ENCODE peak calls at places on chromosome 12, in six cellular contexts. T is IMR-90, U is H9, M is neuronal stem cell, B is H1, X is mesenchymal stem cell. I is an unnamed sample.

GRCh38 chr12:16555630-16556029 is 50.3 kb downstream of the LMO3 start:
- DNase-seq in T (peak), U (peak), M (no peak), B (no peak), X (peak), I (peak)

GRCh38 chr12:70828391-70828790 is 92.1 kb downstream of the PTPRR start:
- DNase-seq in T (no peak), U (no peak), M (no peak), B (no peak), X (no peak), I (no peak)

GRCh38 chr12:92036771-92037453 is 108.7 kb downstream of the BTG1 start:
- DNase-seq in T (peak), U (no peak), M (no peak), B (no peak), X (peak), I (no peak)

GRCh38 chr12:119202121-119202527 is 23.4 kb downstream of the HSPB8 start:
- DNase-seq in T (no peak), U (peak), M (no peak), B (no peak), X (no peak), I (no peak)

GRCh38 chr12:39443704-39444234 is 849 bp upstream of the KIF21A start:
- DNase-seq in T (no peak), U (no peak), M (peak), B (no peak), X (peak), I (peak)

GRCh38 chr12:115440438-115440837 is 756.5 kb upstream of the TBX3 start:
- DNase-seq in T (peak), U (no peak), M (no peak), B (no peak), X (peak), I (no peak)

GRCh38 chr12:33944703-33945437 is 77.4 kb upstream of the ALG10 start:
- DNase-seq in T (no peak), U (no peak), M (no peak), B (no peak), X (no peak), I (peak)

GRCh38 chr12:31620311-31620710 is 29.4 kb upstream of the DENND5B start:
- DNase-seq in T (peak), U (no peak), M (no peak), B (no peak), X (no peak), I (no peak)

GRCh38 chr12:31832740-31833540 is 104.1 kb upstream of the AMN1 start:
- DNase-seq in T (no peak), U (no peak), M (no peak), B (no peak), X (no peak), I (no peak)

GRCh38 chr12:70831538-70831937 is 89.0 kb downstream of the PTPRR start:
- DNase-seq in T (peak), U (no peak), M (no peak), B (no peak), X (no peak), I (no peak)

GRCh38 chr12:121403721-121404120 is 3.8 kb downstream of the RNF34 start:
- DNase-seq in T (no peak), U (no peak), M (no peak), B (no peak), X (no peak), I (no peak)

GRCh38 chr12:761276-761675 is 8.9 kb downstream of the WNK1 start:
- DNase-seq in T (no peak), U (no peak), M (no peak), B (no peak), X (no peak), I (no peak)

GRCh38 chr12:92506891-92507290 is 195.9 kb upstream of the PLEKHG7 start:
- DNase-seq in T (no peak), U (no peak), M (no peak), B (no peak), X (no peak), I (no peak)

GRCh38 chr12:74292351-74293194 is 245.1 kb upstream of the ATXN7L3B start:
- DNase-seq in T (no peak), U (peak), M (no peak), B (no peak), X (no peak), I (peak)

GRCh38 chr12:60231301-60231700 is 635.5 kb downstream of the SLC16A7 start:
- DNase-seq in T (no peak), U (no peak), M (no peak), B (no peak), X (no peak), I (peak)

GRCh38 chr12:78863482-78864427 is 819 bp upstream of the SYT1 start:
- DNase-seq in T (peak), U (peak), M (peak), B (peak), X (peak), I (peak)

GRCh38 chr12:68565391-68565903 is 45.3 kb upstream of the RAP1B start:
- DNase-seq in T (peak), U (no peak), M (no peak), B (no peak), X (peak), I (no peak)

GRCh38 chr12:45990468-45991288 is at the start of gene SCAF11:
- DNase-seq in T (peak), U (peak), M (peak), B (peak), X (peak), I (peak)

GRCh38 chr12:124877423-124877822 is 13.8 kb upstream of the SCARB1 start:
- DNase-seq in T (no peak), U (no peak), M (no peak), B (no peak), X (no peak), I (no peak)
- H2BK15ac ChIP-seq in T (no peak), U (no peak), M (no peak), B (no peak), X (no peak), I (no peak)

GRCh38 chr12:50111417-50111692 is 681 bp upstream of the COX14 start:
- DNase-seq in T (no peak), U (no peak), M (no peak), B (no peak), X (no peak), I (no peak)

GRCh38 chr12:50112456-50113218 is 601 bp downstream of the COX14 start:
- DNase-seq in T (no peak), U (no peak), M (no peak), B (peak), X (peak), I (peak)

GRCh38 chr12:50110762-50111416 is 1.1 kb upstream of the COX14 start:
- DNase-seq in T (peak), U (peak), M (no peak), B (no peak), X (peak), I (peak)

GRCh38 chr12:50110127-50110761 is 1.8 kb upstream of the COX14 start:
- DNase-seq in T (no peak), U (no peak), M (no peak), B (no peak), X (no peak), I (peak)

DNA sequence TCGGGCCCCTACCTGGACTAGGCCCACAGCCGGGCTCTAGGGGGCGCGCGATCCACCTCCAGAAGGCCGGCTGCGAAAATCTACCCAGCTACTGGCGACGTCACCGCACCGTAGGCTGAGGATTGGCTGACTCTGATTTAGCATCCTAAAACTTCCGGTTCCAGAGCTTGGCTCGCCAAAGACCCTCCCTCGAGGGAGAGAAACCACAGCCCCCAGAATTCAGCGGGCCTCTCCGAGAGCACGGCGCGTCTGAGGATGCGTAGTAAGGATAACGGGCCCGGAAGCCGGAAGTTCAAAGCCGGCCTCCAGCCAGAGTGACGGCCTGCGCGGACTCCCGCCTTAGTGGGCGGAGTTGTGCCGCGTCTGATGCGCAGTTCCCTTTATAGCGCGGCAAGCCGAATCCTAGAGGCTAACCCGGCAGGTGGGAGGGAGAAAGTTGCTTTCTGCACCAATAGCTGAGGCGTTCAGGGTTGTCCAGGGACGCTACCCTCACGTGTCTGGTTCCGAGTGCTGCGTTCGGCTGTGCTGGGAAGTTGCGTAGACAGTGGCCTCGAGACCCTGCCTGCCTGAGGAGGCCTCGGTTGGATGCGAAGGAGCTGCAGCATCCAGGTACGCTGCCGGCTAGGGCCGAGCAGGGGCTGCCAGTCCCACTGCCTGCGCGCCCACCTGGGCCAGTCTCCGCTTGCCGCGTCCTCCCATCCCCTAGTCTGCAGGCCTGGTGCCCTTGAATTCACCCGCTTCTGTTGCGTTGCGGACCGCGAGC is at the start of gene COX14:
- DNase-seq in T (peak), U (peak), M (peak), B (peak), X (peak), I (peak)
- H3K23ac ChIP-seq in T (peak), U (no peak), M (peak), B (no peak), X (no peak), I (no peak)

GRCh38 chr12:124614512-124615292 is 47.3 kb upstream of the NCOR2 start:
- DNase-seq in T (no peak), U (no peak), M (no peak), B (no peak), X (no peak), I (no peak)
- H2BK15ac ChIP-seq in T (no peak), U (no peak), M (no peak), B (no peak), X (no peak), I (no peak)

GRCh38 chr12:72133497-72134055 is 138.6 kb upstream of the TRHDE start:
- DNase-seq in T (peak), U (peak), M (no peak), B (no peak), X (no peak), I (peak)
- H3K23ac ChIP-seq in T (no peak), U (no peak), M (no peak), B (no peak), X (no peak), I (no peak)

GRCh38 chr12:100840748-100841147 is 46.2 kb downstream of the ANO4 start:
- DNase-seq in T (no peak), U (no peak), M (no peak), B (no peak), X (no peak), I (peak)
- H2BK15ac ChIP-seq in T (no peak), U (no peak), M (no peak), B (no peak), X (no peak), I (no peak)

DNA sequence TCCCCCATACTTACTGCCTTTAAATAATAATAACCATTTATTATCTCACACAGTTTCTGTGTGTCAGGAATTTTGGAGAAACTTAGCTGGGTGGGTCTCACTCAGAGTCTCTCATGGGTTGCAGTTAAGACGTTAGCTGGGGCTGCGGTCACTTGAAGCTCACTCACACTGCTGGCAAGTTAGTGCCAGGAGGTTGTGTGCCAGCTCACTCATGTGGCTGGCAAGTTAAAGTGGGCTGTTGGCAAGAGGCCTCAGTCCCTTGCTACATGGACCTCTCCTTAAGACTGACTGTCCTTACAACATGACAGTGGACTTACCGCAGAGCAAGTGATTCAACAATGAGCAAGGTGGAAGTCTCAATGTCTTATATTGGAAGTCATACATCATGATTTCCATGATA is 61.3 kb upstream of the AVPR1A start:
- DNase-seq in T (no peak), U (no peak), M (no peak), B (no peak), X (no peak), I (no peak)
- H3K23ac ChIP-seq in T (no peak), U (no peak), M (no peak), B (no peak), X (no peak), I (no peak)

GRCh38 chr12:117901631-117902030 is 67.2 kb downstream of the KSR2 start:
- DNase-seq in T (no peak), U (no peak), M (no peak), B (no peak), X (no peak), I (no peak)
- H2BK15ac ChIP-seq in T (no peak), U (no peak), M (no peak), B (no peak), X (no peak), I (no peak)

DNA sequence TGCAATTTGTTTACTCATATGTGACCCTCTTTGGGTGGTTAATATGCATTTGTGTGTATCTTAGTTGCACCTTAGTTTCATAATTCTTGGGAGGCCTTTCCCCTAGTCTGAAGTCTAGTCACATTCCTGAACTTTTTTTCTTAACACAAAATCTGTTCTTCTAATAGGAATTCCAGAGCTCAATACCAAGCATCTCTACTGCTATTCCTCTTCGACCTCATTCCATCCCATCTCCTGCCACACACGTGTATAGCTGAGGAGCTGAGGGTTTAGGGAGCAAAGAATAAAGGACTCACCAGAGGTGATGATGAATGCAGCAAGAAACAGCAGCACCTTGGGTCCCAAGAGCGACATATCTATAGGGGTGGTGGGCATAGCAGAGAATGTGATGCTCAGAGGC is 875 bp downstream of the MFAP5 start:
- DNase-seq in T (no peak), U (no peak), M (no peak), B (no peak), X (no peak), I (no peak)
- H3K23ac ChIP-seq in T (no peak), U (no peak), M (no peak), B (no peak), X (no peak), I (no peak)